ENCODE peak calls at places on chromosomes 1 and 21, in four cellular contexts. R is right cardiac atrium, B is BE2C, D is left lung. A is an unnamed sample.

GRCh38 chr21:38282921-38283320 is 26.1 kb downstream of the KCNJ15 start:
- DNase-seq in R (no peak), B (no peak), D (no peak), A (no peak)

GRCh38 chr21:15094706-15095105 is 29.9 kb upstream of the NRIP1 start:
- DNase-seq in R (no peak), B (no peak), D (no peak), A (no peak)

GRCh38 chr1:50418600-50419109 is 4.6 kb downstream of the DMRTA2 start:
- DNase-seq in R (peak; percentile 50), B (peak; percentile 41), D (peak; percentile 73), A (no peak)

GRCh38 chr1:12433323-12434053 is 184.5 kb downstream of the DHRS3 start:
- DNase-seq in R (peak; percentile 84), B (peak; percentile 16), D (peak; percentile 28), A (peak; percentile 37)

GRCh38 chr1:13781907-13782633 is 82.1 kb downstream of the PRDM2 start:
- DNase-seq in R (no peak), B (no peak), D (peak; percentile 68), A (no peak)

GRCh38 chr1:167722152-167722869 is 529 bp downstream of the MPZL1 start:
- DNase-seq in R (no peak), B (no peak), D (no peak), A (no peak)

GRCh38 chr1:14919289-14919688 is 234.3 kb upstream of the TMEM51 start:
- DNase-seq in R (no peak), B (no peak), D (no peak), A (no peak)

GRCh38 chr1:37763791-37764741 is 854 bp downstream of the EPHA10 start:
- DNase-seq in R (peak; percentile 71), B (peak; percentile 15), D (peak; percentile 78), A (peak; percentile 66)

GRCh38 chr1:94636625-94637024 is 95.1 kb upstream of the F3 start:
- DNase-seq in R (no peak), B (no peak), D (no peak), A (no peak)

GRCh38 chr1:21825393-21825792 is 13.3 kb downstream of the LDLRAD2 start:
- DNase-seq in R (no peak), B (no peak), D (no peak), A (no peak)

GRCh38 chr21:45543371-45543709 is 1.1 kb upstream of the SLC19A1 start:
- DNase-seq in R (peak; percentile 50), B (no peak), D (peak; percentile 72), A (peak; percentile 58)

GRCh38 chr21:45642122-45642813 is 1.3 kb upstream of the PCBP3 start:
- DNase-seq in R (peak; percentile 65), B (no peak), D (peak; percentile 88), A (no peak)

GRCh38 chr1:185409345-185409744 is 92.3 kb upstream of the IVNS1ABP start:
- DNase-seq in R (no peak), B (no peak), D (no peak), A (no peak)

GRCh38 chr1:233598891-233599541 is 14.9 kb upstream of the KCNK1 start:
- DNase-seq in R (no peak), B (no peak), D (no peak), A (no peak)

GRCh38 chr1:12480748-12481362 is 137.2 kb downstream of the DHRS3 start:
- DNase-seq in R (no peak), B (no peak), D (no peak), A (no peak)

GRCh38 chr1:67749263-67749843 is 64.4 kb downstream of the GADD45A start:
- DNase-seq in R (no peak), B (no peak), D (no peak), A (no peak)

GRCh38 chr1:21933397-21934248 is 3.5 kb downstream of the HSPG2 start:
- DNase-seq in R (peak; percentile 84), B (no peak), D (peak; percentile 83), A (peak; percentile 71)

GRCh38 chr1:58149266-58149812 is 397.2 kb downstream of the OMA1 start:
- DNase-seq in R (no peak), B (no peak), D (no peak), A (no peak)

GRCh38 chr1:58143972-58144752 is 402.4 kb downstream of the OMA1 start:
- DNase-seq in R (no peak), B (peak; percentile 28), D (no peak), A (no peak)
- H3K4me1 ChIP-seq in R (no peaks in the 10 kb centered on the region), B (no peaks in the 10 kb centered on the region), D (no peaks in the 10 kb centered on the region), A (no peaks in the 10 kb centered on the region)

GRCh38 chr1:59143824-59144223 is 153.1 kb upstream of the FGGY start:
- DNase-seq in R (no peak), B (no peak), D (no peak), A (no peak)
- H3K4me1 ChIP-seq in R (no peaks in the 10 kb centered on the region), B (no peaks in the 10 kb centered on the region), D (peaks cover 37% of the 10 kb centered on the region), A (no peaks in the 10 kb centered on the region)

DNA sequence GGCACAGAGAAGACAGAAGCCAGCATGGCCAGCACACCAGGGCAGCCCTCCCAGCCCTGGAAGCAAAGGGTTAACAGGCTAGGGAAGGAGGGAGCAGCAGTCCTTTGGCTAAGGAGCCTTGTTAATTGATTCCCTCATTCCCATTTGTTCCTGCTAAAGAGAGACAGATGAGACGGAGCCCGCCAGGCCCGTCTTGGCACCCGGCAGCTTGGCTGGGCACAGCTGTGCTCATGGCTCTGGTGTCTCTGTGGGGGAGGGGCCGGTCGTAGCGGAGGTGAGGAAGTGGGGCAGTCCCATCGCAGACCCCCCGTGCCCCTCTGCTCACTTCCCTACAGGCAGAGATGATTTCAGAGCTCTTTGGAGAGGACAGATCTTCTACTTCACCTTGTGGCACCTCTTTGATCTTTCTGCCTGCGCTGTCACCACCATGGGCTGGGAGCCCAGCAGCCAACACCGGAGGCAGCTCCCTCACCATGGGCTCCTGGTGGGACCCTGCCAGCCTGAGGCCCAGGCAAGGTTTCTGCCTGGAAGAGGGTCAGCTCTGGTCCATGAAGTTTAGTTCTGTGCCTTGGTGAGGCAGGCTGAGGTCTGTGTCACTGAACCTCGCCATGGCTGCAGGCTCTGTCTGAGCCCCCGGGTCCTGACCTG is 38.0 kb downstream of the FOXO6 start:
- DNase-seq in R (peak; percentile 84), B (peak; percentile 27), D (no peak), A (no peak)
- H3K4me1 ChIP-seq in R (peaks cover 3% of the 10 kb centered on the region), B (peaks cover 24% of the 10 kb centered on the region), D (peaks cover 3% of the 10 kb centered on the region), A (no peaks in the 10 kb centered on the region)

DNA sequence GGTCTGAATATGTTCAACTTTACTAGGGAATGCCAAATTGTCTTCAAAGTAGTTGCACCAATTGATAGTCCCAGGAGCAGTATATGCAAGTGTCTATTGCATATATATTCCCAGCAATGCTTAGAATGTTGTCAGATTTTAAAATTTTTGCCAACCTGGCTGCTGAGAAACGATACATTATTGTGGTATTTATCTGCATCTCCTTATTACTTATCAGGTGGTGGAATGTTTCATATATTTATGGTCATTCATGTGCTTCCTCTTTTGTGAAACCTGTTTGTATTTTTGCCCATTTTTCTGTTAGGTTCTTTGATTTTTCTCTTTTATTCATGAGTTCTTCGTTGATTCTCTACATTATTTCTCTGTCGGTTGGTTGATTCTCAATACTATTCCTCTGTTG is 39.5 kb downstream of the COLGALT2 start:
- DNase-seq in R (no peak), B (no peak), D (no peak), A (no peak)
- H3K4me1 ChIP-seq in R (peaks cover 4% of the 10 kb centered on the region), B (no peaks in the 10 kb centered on the region), D (no peaks in the 10 kb centered on the region), A (peaks cover 16% of the 10 kb centered on the region)

A was measured in pancreas.